ENCODE peak calls at places on chromosomes 2 and 18, in eight cellular contexts. N is anterior cingulate cortex; S is stimulated activated CD8-positive, alpha-beta memory T cell treated with anti-CD3 and anti-CD28 coated beads, Interleukin-7, amount 100 ng/mL, for 1 hour; R is GM23248; M is activated T-helper 1 cell treated with anti-CD3 and anti-CD28 coated beads, Interleukin-2, amount 50 U/mL, for 16 hours; Q is activated CD4-positive, alpha-beta T cell treated with anti-CD3 and anti-CD28 coated beads for 4 hours; Y is astrocyte of the spinal cord; J is stimulated activated CD4-positive, alpha-beta T cell treated with anti-CD3 and anti-CD28 coated beads, Interleukin-2, amount 100 ng/mL, for 48 hours. T is an unnamed sample.

GRCh38 chr2:120344214-120344990 is 1.5 kb upstream of the INHBB start:
- DNase-seq in N (no peak), S (no peak), R (peak), M (no peak), Q (no peak), Y (no peak), J (no peak), T (no peak)

GRCh38 chr2:208175069-208175842 is 11.9 kb upstream of the CRYGA start:
- DNase-seq in N (peak), S (peak), R (peak), M (peak), Q (peak), Y (peak), J (peak), T (peak)

GRCh38 chr2:201696151-201696659 is 2.2 kb downstream of the MPP4 start:
- DNase-seq in N (no peak), S (no peak), R (peak), M (no peak), Q (no peak), Y (peak), J (no peak), T (peak)

GRCh38 chr2:164785447-164785846 is 56.2 kb downstream of the COBLL1 start:
- DNase-seq in N (no peak), S (no peak), R (peak), M (no peak), Q (no peak), Y (peak), J (no peak), T (peak)

GRCh38 chr2:226797989-226798421 is 1.6 kb downstream of the IRS1 start:
- DNase-seq in N (no peak), S (no peak), R (peak), M (no peak), Q (no peak), Y (no peak), J (no peak), T (no peak)

GRCh38 chr18:36499938-36500337 is 202.4 kb downstream of the FHOD3 start:
- DNase-seq in N (no peak), S (no peak), R (no peak), M (no peak), Q (no peak), Y (peak), J (no peak), T (peak)

GRCh38 chr2:188199716-188200128 is 92.0 kb upstream of the GULP1 start:
- DNase-seq in N (no peak), S (no peak), R (peak), M (no peak), Q (no peak), Y (peak), J (no peak), T (peak)

GRCh38 chr18:4251873-4252272 is 203.2 kb downstream of the DLGAP1 start:
- DNase-seq in N (no peak), S (no peak), R (no peak), M (no peak), Q (no peak), Y (no peak), J (no peak), T (no peak)

GRCh38 chr18:25826823-25827617 is 263.4 kb downstream of the SS18 start:
- DNase-seq in N (no peak), S (no peak), R (peak), M (no peak), Q (no peak), Y (no peak), J (no peak), T (peak)

GRCh38 chr2:237563816-237564215 is 2.6 kb upstream of the PRLH start:
- DNase-seq in N (no peak), S (no peak), R (peak), M (no peak), Q (no peak), Y (no peak), J (no peak), T (no peak)

GRCh38 chr18:24278591-24278990 is 119.0 kb downstream of the OSBPL1A start:
- DNase-seq in N (no peak), S (no peak), R (no peak), M (no peak), Q (no peak), Y (no peak), J (no peak), T (no peak)

GRCh38 chr2:230987137-230988020 is 8.5 kb upstream of the SPATA3 start:
- DNase-seq in N (peak), S (peak), R (peak), M (peak), Q (peak), Y (peak), J (peak), T (peak)